ENCODE peak calls at places on chromosome 1, in six cellular contexts. One of them, this sample, is unnamed.

GRCh38 chr1:21613072-21613867 is 55.9 kb downstream of the RAP1GAP start:
- DNase-seq in GDM1: no peak
- DNase-seq in T1000: no peak
- DNase-seq in stimulated activated CD4-positive, alpha-beta T cell treated with anti-CD3 and anti-CD28 coated beads, Interleukin-1b, Interleukin-23, amount 100 ng/mL, for 4 hours: no peak
- DNase-seq in CD4-positive, alpha-beta memory T cell: no peak
- DNase-seq in iris pigment epithelial cell: no peak
- DNase-seq in this sample: no peak

GRCh38 chr1:218362418-218363076 is 17.4 kb downstream of the TGFB2 start:
- DNase-seq in CD4-positive, alpha-beta memory T cell: no peak
- DNase-seq in T1000: no peak
- DNase-seq in iris pigment epithelial cell: no peak
- DNase-seq in GDM1: no peak
- DNase-seq in stimulated activated CD4-positive, alpha-beta T cell treated with anti-CD3 and anti-CD28 coated beads, Interleukin-1b, Interleukin-23, amount 100 ng/mL, for 4 hours: no peak
- DNase-seq in this sample: no peak

GRCh38 chr1:244231572-244232315 is 180.7 kb downstream of the ZBTB18 start:
- DNase-seq in iris pigment epithelial cell: peak
- DNase-seq in stimulated activated CD4-positive, alpha-beta T cell treated with anti-CD3 and anti-CD28 coated beads, Interleukin-1b, Interleukin-23, amount 100 ng/mL, for 4 hours: no peak
- DNase-seq in T1000: no peak
- DNase-seq in GDM1: no peak
- DNase-seq in CD4-positive, alpha-beta memory T cell: no peak
- DNase-seq in this sample: no peak

GRCh38 chr1:200909757-200910239 is 15.1 kb downstream of the INAVA start:
- DNase-seq in stimulated activated CD4-positive, alpha-beta T cell treated with anti-CD3 and anti-CD28 coated beads, Interleukin-1b, Interleukin-23, amount 100 ng/mL, for 4 hours: no peak
- DNase-seq in iris pigment epithelial cell: no peak
- DNase-seq in GDM1: no peak
- DNase-seq in CD4-positive, alpha-beta memory T cell: no peak
- DNase-seq in T1000: no peak
- DNase-seq in this sample: no peak

GRCh38 chr1:55107111-55107510 is 67.8 kb downstream of the PCSK9 start:
- DNase-seq in T1000: no peak
- DNase-seq in GDM1: no peak
- DNase-seq in CD4-positive, alpha-beta memory T cell: no peak
- DNase-seq in iris pigment epithelial cell: peak
- DNase-seq in stimulated activated CD4-positive, alpha-beta T cell treated with anti-CD3 and anti-CD28 coated beads, Interleukin-1b, Interleukin-23, amount 100 ng/mL, for 4 hours: no peak
- DNase-seq in this sample: no peak

GRCh38 chr1:201108614-201109013 is 3.6 kb downstream of the CACNA1S start:
- DNase-seq in GDM1: no peak
- DNase-seq in iris pigment epithelial cell: no peak
- DNase-seq in T1000: no peak
- DNase-seq in CD4-positive, alpha-beta memory T cell: no peak
- DNase-seq in stimulated activated CD4-positive, alpha-beta T cell treated with anti-CD3 and anti-CD28 coated beads, Interleukin-1b, Interleukin-23, amount 100 ng/mL, for 4 hours: no peak
- DNase-seq in this sample: no peak

GRCh38 chr1:192516776-192517297 is 58.7 kb upstream of the RGS1 start:
- DNase-seq in T1000: no peak
- DNase-seq in CD4-positive, alpha-beta memory T cell: peak
- DNase-seq in GDM1: peak
- DNase-seq in stimulated activated CD4-positive, alpha-beta T cell treated with anti-CD3 and anti-CD28 coated beads, Interleukin-1b, Interleukin-23, amount 100 ng/mL, for 4 hours: no peak
- DNase-seq in iris pigment epithelial cell: peak
- DNase-seq in this sample: no peak

GRCh38 chr1:4668738-4669700 is 14.6 kb downstream of the AJAP1 start:
- DNase-seq in CD4-positive, alpha-beta memory T cell: no peak
- DNase-seq in T1000: no peak
- DNase-seq in GDM1: no peak
- DNase-seq in stimulated activated CD4-positive, alpha-beta T cell treated with anti-CD3 and anti-CD28 coated beads, Interleukin-1b, Interleukin-23, amount 100 ng/mL, for 4 hours: no peak
- DNase-seq in iris pigment epithelial cell: peak
- DNase-seq in this sample: no peak

GRCh38 chr1:89771991-89772560 is 48.8 kb upstream of the LRRC8D start:
- DNase-seq in stimulated activated CD4-positive, alpha-beta T cell treated with anti-CD3 and anti-CD28 coated beads, Interleukin-1b, Interleukin-23, amount 100 ng/mL, for 4 hours: no peak
- DNase-seq in iris pigment epithelial cell: no peak
- DNase-seq in T1000: no peak
- DNase-seq in GDM1: no peak
- DNase-seq in CD4-positive, alpha-beta memory T cell: no peak
- DNase-seq in this sample: no peak

GRCh38 chr1:178529364-178530036 is 16.6 kb downstream of the TEX35 start:
- DNase-seq in CD4-positive, alpha-beta memory T cell: no peak
- DNase-seq in iris pigment epithelial cell: no peak
- DNase-seq in GDM1: no peak
- DNase-seq in stimulated activated CD4-positive, alpha-beta T cell treated with anti-CD3 and anti-CD28 coated beads, Interleukin-1b, Interleukin-23, amount 100 ng/mL, for 4 hours: no peak
- DNase-seq in T1000: no peak
- DNase-seq in this sample: peak

GRCh38 chr1:3183439-3183838 is 114.4 kb downstream of the PRDM16 start:
- DNase-seq in stimulated activated CD4-positive, alpha-beta T cell treated with anti-CD3 and anti-CD28 coated beads, Interleukin-1b, Interleukin-23, amount 100 ng/mL, for 4 hours: no peak
- DNase-seq in CD4-positive, alpha-beta memory T cell: no peak
- DNase-seq in T1000: no peak
- DNase-seq in iris pigment epithelial cell: no peak
- DNase-seq in GDM1: peak
- DNase-seq in this sample: no peak

GRCh38 chr1:181318858-181319235 is 164.5 kb upstream of the CACNA1E start:
- DNase-seq in GDM1: no peak
- DNase-seq in CD4-positive, alpha-beta memory T cell: no peak
- DNase-seq in T1000: no peak
- DNase-seq in stimulated activated CD4-positive, alpha-beta T cell treated with anti-CD3 and anti-CD28 coated beads, Interleukin-1b, Interleukin-23, amount 100 ng/mL, for 4 hours: no peak
- DNase-seq in iris pigment epithelial cell: no peak
- DNase-seq in this sample: no peak